ENCODE peak calls at places on chromosomes 12 and 14, in six cellular contexts. K is GM23338, Z is fibroblast of lung, W is cardiac muscle cell, H is prostate gland, L is gastrocnemius medialis. Q is an unnamed sample.

GRCh38 chr14:103209054-103209453 is 85.8 kb downstream of the TNFAIP2 start:
- DNase-seq in H (no peak), Z (no peak), K (no peak), W (no peak), L (no peak), Q (no peak)

GRCh38 chr14:104685998-104686610 is 3.3 kb upstream of the INF2 start:
- DNase-seq in W (no peak), H (no peak), K (no peak), Z (no peak), L (no peak), Q (no peak)

GRCh38 chr12:68374315-68374982 is 42.3 kb upstream of the MDM1 start:
- DNase-seq in L (peak; percentile 79), W (no peak), K (no peak), H (no peak), Z (no peak), Q (no peak)

GRCh38 chr12:1531160-1531653 is 63.2 kb downstream of the FBXL14 start:
- DNase-seq in L (no peak), W (no peak), H (no peak), K (peak; percentile 55), Z (no peak), Q (no peak)

GRCh38 chr12:117118838-117119591 is 19.8 kb upstream of the TESC start:
- DNase-seq in H (no peak), K (peak; percentile 58), Z (no peak), W (no peak), L (no peak), Q (no peak)

GRCh38 chr14:104130974-104131651 is 7.3 kb upstream of the KIF26A start:
- DNase-seq in Z (no peak), W (peak; percentile 44), L (no peak), K (peak; percentile 69), H (peak; percentile 63), Q (no peak)

GRCh38 chr14:68621400-68622365 is 171.2 kb downstream of the ZFP36L1 start:
- DNase-seq in K (no peak), Z (peak; percentile 62), L (no peak), H (no peak), W (peak; percentile 67), Q (no peak)

GRCh38 chr14:52455291-52456088 is 96.8 kb downstream of the TXNDC16 start:
- DNase-seq in H (no peak), Z (peak; percentile 89), L (no peak), W (peak; percentile 52), K (no peak), Q (no peak)

GRCh38 chr14:95185452-95186392 is 28.4 kb upstream of the DICER1 start:
- DNase-seq in W (peak; percentile 92), K (no peak), L (peak; percentile 46), Z (peak; percentile 12), H (no peak), Q (no peak)

GRCh38 chr14:77140937-77141591 is 527 bp downstream of the ZDHHC22 start:
- DNase-seq in W (peak; percentile 40), Z (peak; percentile 47), K (peak; percentile 87), L (no peak), H (no peak), Q (no peak)

DNA sequence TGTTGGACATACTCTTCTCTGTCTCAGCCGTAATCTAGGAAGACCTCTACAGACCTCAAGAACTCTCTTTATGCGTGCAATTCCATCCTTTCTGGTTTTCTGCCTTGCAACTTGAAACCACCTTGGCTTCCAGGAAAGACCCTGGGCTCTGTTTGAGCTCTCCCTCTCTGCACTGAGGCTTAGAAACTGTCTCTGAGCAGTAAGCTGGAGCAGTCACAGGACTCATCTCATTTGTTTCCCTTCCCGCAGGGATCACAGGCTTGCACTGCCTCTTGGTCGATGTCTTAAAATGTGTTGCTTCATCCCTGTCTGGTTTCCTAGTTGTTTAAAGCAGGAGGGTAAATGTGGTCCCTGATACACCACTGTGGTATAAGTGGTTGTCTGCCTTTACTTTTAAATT is 26.2 kb downstream of the EID3 start:
- DNase-seq in H (no peak), K (no peak), W (no peak), Z (no peak), L (no peak), Q (no peak)
- H3K4me1 ChIP-seq in H (no peaks in the 10 kb centered on the region), K (no peaks in the 10 kb centered on the region), W (no peaks in the 10 kb centered on the region), Z (no peaks in the 10 kb centered on the region), L (no peaks in the 10 kb centered on the region), Q (no peaks in the 10 kb centered on the region)

GRCh38 chr12:108214046-108214445 is 85.0 kb downstream of the WSCD2 start:
- DNase-seq in L (no peak), K (no peak), H (no peak), W (no peak), Z (no peak), Q (no peak)

GRCh38 chr12:108218911-108219310 is 89.8 kb downstream of the WSCD2 start:
- DNase-seq in K (no peak), W (no peak), L (no peak), H (no peak), Z (no peak), Q (no peak)

GRCh38 chr12:108211161-108211560 is 82.1 kb downstream of the WSCD2 start:
- DNase-seq in W (no peak), Z (no peak), K (peak; percentile 30), L (no peak), H (no peak), Q (no peak)

GRCh38 chr12:108215458-108215857 is 86.4 kb downstream of the WSCD2 start:
- DNase-seq in K (no peak), W (no peak), L (no peak), Z (no peak), H (no peak), Q (no peak)

DNA sequence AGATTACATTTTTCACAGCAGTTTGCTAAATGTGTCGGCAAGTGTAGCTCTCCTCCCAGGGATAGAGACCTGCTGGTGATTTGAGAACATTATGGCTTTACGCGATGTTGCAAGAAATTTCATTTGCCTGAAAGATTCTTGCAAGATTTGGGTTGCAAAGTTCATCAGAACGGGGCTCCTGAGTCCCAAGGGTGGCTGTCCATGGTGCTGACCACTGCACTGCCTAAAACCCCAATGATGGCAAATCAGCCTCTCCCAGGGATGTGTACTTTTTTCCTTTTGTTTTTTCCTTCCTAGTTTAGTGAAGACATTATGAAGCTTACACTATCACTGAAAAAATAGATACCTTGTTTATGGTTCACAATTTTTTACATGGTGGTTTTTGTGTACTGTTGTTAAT is 85.4 kb downstream of the WSCD2 start:
- DNase-seq in L (no peak), H (no peak), Z (peak; percentile 2), K (peak; percentile 80), W (peak; percentile 36), Q (no peak)
- H3K4me1 ChIP-seq in L (no peaks in the 10 kb centered on the region), H (no peaks in the 10 kb centered on the region), Z (no peaks in the 10 kb centered on the region), K (peaks cover 20% of the 10 kb centered on the region), W (no peaks in the 10 kb centered on the region), Q (peaks cover 1% of the 10 kb centered on the region)

DNA sequence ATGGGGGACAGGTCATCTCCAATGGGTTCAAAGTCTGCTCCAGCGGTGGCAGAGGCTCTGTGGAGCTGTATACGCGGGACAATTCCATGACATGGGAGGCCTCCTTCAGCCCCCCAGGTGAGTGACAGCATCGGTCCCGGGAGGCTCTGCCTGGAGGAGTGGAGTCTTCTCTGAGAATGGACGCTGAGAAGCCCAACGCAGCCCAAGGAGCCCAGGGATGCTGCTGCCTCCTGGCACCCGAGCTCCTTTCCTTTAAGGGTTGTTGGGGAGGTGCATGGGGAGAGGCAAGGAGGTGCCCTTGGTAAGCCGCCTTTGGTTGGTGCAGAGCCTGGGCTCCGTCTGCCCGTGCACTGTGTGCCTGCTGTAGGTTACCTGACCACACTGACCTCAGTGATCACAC is 28.2 kb downstream of the ADGRD1 start:
- DNase-seq in W (no peak), K (no peak), Z (no peak), L (no peak), H (no peak), Q (no peak)
- H3K4me1 ChIP-seq in W (peaks cover 13% of the 10 kb centered on the region), K (no peaks in the 10 kb centered on the region), Z (no peaks in the 10 kb centered on the region), L (no peaks in the 10 kb centered on the region), H (no peaks in the 10 kb centered on the region), Q (no peaks in the 10 kb centered on the region)

GRCh38 chr12:19234171-19234704 is 104.7 kb downstream of the PLEKHA5 start:
- DNase-seq in K (no peak), H (no peak), W (peak; percentile 59), Z (peak; percentile 36), L (no peak), Q (no peak)

GRCh38 chr12:19230299-19230866 is 100.8 kb downstream of the PLEKHA5 start:
- DNase-seq in L (no peak), W (no peak), H (no peak), Z (no peak), K (no peak), Q (no peak)

GRCh38 chr12:19227190-19227879 is 97.8 kb downstream of the PLEKHA5 start:
- DNase-seq in K (peak; percentile 24), W (peak; percentile 29), L (no peak), Z (no peak), H (no peak), Q (no peak)

GRCh38 chr12:19227880-19228210 is 98.3 kb downstream of the PLEKHA5 start:
- DNase-seq in W (no peak), Z (no peak), K (no peak), H (no peak), L (no peak), Q (no peak)

GRCh38 chr12:19230896-19231295 is 101.4 kb downstream of the PLEKHA5 start:
- DNase-seq in K (no peak), Z (no peak), H (no peak), L (no peak), W (no peak), Q (no peak)
- H3K4me1 ChIP-seq in K (peaks cover 30% of the 10 kb centered on the region), Z (peaks cover 18% of the 10 kb centered on the region), H (no peaks in the 10 kb centered on the region), L (peaks cover 5% of the 10 kb centered on the region), W (peaks cover 32% of the 10 kb centered on the region), Q (peaks cover 4% of the 10 kb centered on the region)

DNA sequence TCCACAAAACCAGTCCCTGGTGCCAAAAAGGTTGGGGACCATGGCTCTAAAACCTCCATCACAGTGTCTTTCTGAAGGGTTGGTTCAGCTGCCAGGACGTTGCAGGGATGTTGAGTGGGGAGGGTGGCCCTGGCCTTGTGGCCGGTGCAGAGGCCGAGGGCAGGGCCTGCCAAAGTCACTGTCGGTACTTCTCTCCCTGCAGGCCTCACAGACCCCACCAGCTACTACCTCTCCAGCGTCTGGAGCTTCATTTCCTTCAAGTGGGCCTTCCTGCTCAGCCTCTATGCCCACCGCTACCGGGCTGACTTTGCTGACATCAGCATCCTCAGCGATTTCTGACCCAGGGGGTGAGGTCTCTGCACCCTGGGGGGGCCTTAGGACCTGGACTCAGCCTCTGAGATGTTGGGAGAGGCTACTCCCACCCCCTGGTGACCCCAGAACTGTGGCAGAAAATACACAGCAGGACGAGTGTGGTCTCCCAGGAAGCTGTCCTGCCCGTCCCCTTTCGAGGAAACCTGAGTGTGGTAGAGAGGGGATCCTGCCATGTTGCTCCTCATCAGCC is 7.0 kb downstream of the SLC48A1 start:
- DNase-seq in K (no peak), L (no peak), W (no peak), H (no peak), Z (no peak), Q (no peak)
- H3K4me1 ChIP-seq in K (peaks cover 20% of the 10 kb centered on the region), L (peaks cover 41% of the 10 kb centered on the region), W (no peaks in the 10 kb centered on the region), H (peaks cover 12% of the 10 kb centered on the region), Z (peaks cover 7% of the 10 kb centered on the region), Q (peaks cover 7% of the 10 kb centered on the region)